ENCODE peak calls at places on chromosomes 12 and 14, in seven cellular contexts. L is stimulated activated CD4-positive, alpha-beta T cell treated with anti-CD3 and anti-CD28 coated beads, Interleukin-2, amount 100 ng/mL, for 48 hours; T is CD8-positive, alpha-beta memory T cell; M is hepatic stellate cell; G is activated T-cell treated with anti-CD3 and anti-CD28 coated beads, Interleukin-2, amount 50 U/mL, for 72 hours; F is caudate nucleus; V is left cardiac atrium. U is an unnamed sample.

GRCh38 chr12:2845280-2845679 is 10.4 kb upstream of the NRIP2 start:
- DNase-seq in L (no peak), T (no peak), M (peak; percentile 84), G (no peak), F (no peak), V (peak; percentile 62), U (no peak)

GRCh38 chr12:9244894-9245293 is 36.7 kb upstream of the PZP start:
- DNase-seq in L (peak; percentile 56), T (no peak), M (no peak), G (peak; percentile 76), F (no peak), V (no peak), U (no peak)

GRCh38 chr12:45933504-45933903 is 56.9 kb downstream of the SCAF11 start:
- DNase-seq in L (no peak), T (no peak), M (no peak), G (no peak), F (no peak), V (no peak), U (no peak)

GRCh38 chr14:69487226-69487625 is 2.7 kb downstream of the PLEKHD1 start:
- DNase-seq in L (no peak), T (no peak), M (no peak), G (no peak), F (no peak), V (no peak), U (no peak)

GRCh38 chr14:74468513-74468912 is 24.6 kb downstream of the NPC2 start:
- DNase-seq in L (no peak), T (no peak), M (no peak), G (no peak), F (peak; percentile 46), V (no peak), U (no peak)

GRCh38 chr12:40701756-40702155 is 9.5 kb downstream of the CNTN1 start:
- DNase-seq in L (no peak), T (no peak), M (no peak), G (no peak), F (no peak), V (no peak), U (no peak)

GRCh38 chr14:59919582-59920377 is at the start of gene LRRC9:
- DNase-seq in L (no peak), T (peak; percentile 57), M (peak; percentile 9), G (peak; percentile 6), F (peak; percentile 13), V (peak; percentile 35), U (no peak)

GRCh38 chr14:24857277-24857676 is 192.7 kb downstream of the STXBP6 start:
- DNase-seq in L (no peak), T (no peak), M (no peak), G (no peak), F (no peak), V (no peak), U (no peak)

GRCh38 chr12:96044017-96044985 is 8.9 kb upstream of the LTA4H start:
- DNase-seq in L (no peak), T (no peak), M (peak; percentile 82), G (no peak), F (no peak), V (no peak), U (no peak)

GRCh38 chr12:111570090-111570961 is 28.8 kb downstream of the ATXN2 start:
- DNase-seq in L (no peak), T (no peak), M (peak; percentile 74), G (no peak), F (no peak), V (no peak), U (peak; percentile 35)

GRCh38 chr14:24368562-24369252 is 723 bp downstream of the NFATC4 start:
- DNase-seq in L (no peak), T (peak; percentile 73), M (peak; percentile 83), G (peak; percentile 20), F (no peak), V (peak; percentile 61), U (no peak)

GRCh38 chr14:98018626-98019025 is 1221.4 kb downstream of the VRK1 start:
- DNase-seq in L (no peak), T (peak; percentile 63), M (no peak), G (peak; percentile 40), F (no peak), V (no peak), U (no peak)

GRCh38 chr14:22650960-22651521 is 6.9 kb upstream of the OR6J1 start:
- DNase-seq in L (no peak), T (no peak), M (no peak), G (peak; percentile 49), F (no peak), V (no peak), U (no peak)

GRCh38 chr12:47281667-47282171 is 202.0 kb upstream of the AMIGO2 start:
- DNase-seq in L (no peak), T (no peak), M (no peak), G (peak; percentile 44), F (no peak), V (no peak), U (no peak)

GRCh38 chr12:131542351-131542750 is 168.5 kb upstream of the SFSWAP start:
- DNase-seq in L (no peak), T (no peak), M (no peak), G (no peak), F (no peak), V (no peak), U (no peak)

GRCh38 chr14:60738843-60739508 is 4.4 kb downstream of the MNAT1 start:
- DNase-seq in L (no peak), T (no peak), M (no peak), G (no peak), F (no peak), V (no peak), U (no peak)

GRCh38 chr12:41531147-41531829 is 343.2 kb downstream of the PDZRN4 start:
- DNase-seq in L (no peak), T (no peak), M (no peak), G (no peak), F (peak; percentile 37), V (peak; percentile 72), U (no peak)

GRCh38 chr12:40854669-40855068 is 162.4 kb downstream of the CNTN1 start:
- DNase-seq in L (no peak), T (no peak), M (no peak), G (no peak), F (no peak), V (no peak), U (no peak)

GRCh38 chr14:32560213-32560857 is 231.2 kb downstream of the AKAP6 start:
- DNase-seq in L (peak; percentile 7), T (no peak), M (peak; percentile 51), G (peak; percentile 40), F (no peak), V (peak; percentile 32), U (peak; percentile 10)

GRCh38 chr12:15629761-15630160 is 159.4 kb downstream of the EPS8 start:
- DNase-seq in L (no peak), T (no peak), M (no peak), G (no peak), F (no peak), V (no peak), U (no peak)

GRCh38 chr12:28622416-28622815 is 432.2 kb downstream of the CCDC91 start:
- DNase-seq in L (no peak), T (no peak), M (peak; percentile 4), G (no peak), F (no peak), V (no peak), U (no peak)